ENCODE peak calls at places on chromosome 17, in four cellular contexts. F is sigmoid colon, G is A549, B is PC-3. W is an unnamed sample. For H3K4me1, the result is how much of the 10 kb centered on the place peaks cover.

GRCh38 chr17:76156662-76156991 is 15.6 kb upstream of the FOXJ1 start:
- DNase-seq in F (no peak), B (no peak), G (no peak), W (no peak)

GRCh38 chr17:11668633-11669032 is 70.4 kb downstream of the DNAH9 start:
- DNase-seq in F (no peak), G (no peak), B (no peak), W (no peak)

GRCh38 chr17:42016952-42017865 is at the start of gene DNAJC7:
- DNase-seq in F (peak), B (peak), G (peak), W (peak)

GRCh38 chr17:47999612-48000011 is 28.7 kb downstream of the CDK5RAP3 start:
- DNase-seq in F (no peak), G (peak), B (peak), W (no peak)

GRCh38 chr17:58484600-58484999 is 3.6 kb downstream of the HSF5 start:
- DNase-seq in B (no peak), G (no peak), F (no peak), W (no peak)

GRCh38 chr17:49727353-49727752 is 19.6 kb upstream of the SLC35B1 start:
- DNase-seq in G (no peak), F (no peak), B (no peak), W (no peak)

GRCh38 chr17:42122371-42123303 is at the start of gene HSPB9:
- DNase-seq in G (no peak), B (no peak), F (peak), W (peak)

GRCh38 chr17:4782652-4783051 is 3.5 kb downstream of the VMO1 start:
- DNase-seq in G (no peak), B (no peak), F (no peak), W (peak)

GRCh38 chr17:65121916-65122821 is 15.0 kb upstream of the RGS9 start:
- DNase-seq in G (no peak), B (peak), F (no peak), W (no peak)

GRCh38 chr17:41528959-41529353 is 848 bp upstream of the KRT19 start:
- DNase-seq in B (no peak), G (no peak), F (no peak), W (no peak)

GRCh38 chr17:34579979-34580684 is 750 bp downstream of the TMEM132E start:
- DNase-seq in F (no peak), G (peak), B (no peak), W (peak)

GRCh38 chr17:27647755-27648154 is 16.8 kb downstream of the LGALS9 start:
- DNase-seq in G (no peak), B (no peak), F (no peak), W (no peak)

GRCh38 chr17:29577778-29578211 is 9.3 kb downstream of the TP53I13 start:
- DNase-seq in B (no peak), G (no peak), F (no peak), W (no peak)

GRCh38 chr17:75820411-75821080 is 23.7 kb downstream of the UNC13D start:
- DNase-seq in F (no peak), B (no peak), G (no peak), W (no peak)

GRCh38 chr17:40115101-40115436 is 6.7 kb upstream of the MSL1 start:
- DNase-seq in F (peak), B (no peak), G (no peak), W (no peak)
- H3K4me1 ChIP-seq in F (under half), B (under half), G (under half), W (under half)

DNA sequence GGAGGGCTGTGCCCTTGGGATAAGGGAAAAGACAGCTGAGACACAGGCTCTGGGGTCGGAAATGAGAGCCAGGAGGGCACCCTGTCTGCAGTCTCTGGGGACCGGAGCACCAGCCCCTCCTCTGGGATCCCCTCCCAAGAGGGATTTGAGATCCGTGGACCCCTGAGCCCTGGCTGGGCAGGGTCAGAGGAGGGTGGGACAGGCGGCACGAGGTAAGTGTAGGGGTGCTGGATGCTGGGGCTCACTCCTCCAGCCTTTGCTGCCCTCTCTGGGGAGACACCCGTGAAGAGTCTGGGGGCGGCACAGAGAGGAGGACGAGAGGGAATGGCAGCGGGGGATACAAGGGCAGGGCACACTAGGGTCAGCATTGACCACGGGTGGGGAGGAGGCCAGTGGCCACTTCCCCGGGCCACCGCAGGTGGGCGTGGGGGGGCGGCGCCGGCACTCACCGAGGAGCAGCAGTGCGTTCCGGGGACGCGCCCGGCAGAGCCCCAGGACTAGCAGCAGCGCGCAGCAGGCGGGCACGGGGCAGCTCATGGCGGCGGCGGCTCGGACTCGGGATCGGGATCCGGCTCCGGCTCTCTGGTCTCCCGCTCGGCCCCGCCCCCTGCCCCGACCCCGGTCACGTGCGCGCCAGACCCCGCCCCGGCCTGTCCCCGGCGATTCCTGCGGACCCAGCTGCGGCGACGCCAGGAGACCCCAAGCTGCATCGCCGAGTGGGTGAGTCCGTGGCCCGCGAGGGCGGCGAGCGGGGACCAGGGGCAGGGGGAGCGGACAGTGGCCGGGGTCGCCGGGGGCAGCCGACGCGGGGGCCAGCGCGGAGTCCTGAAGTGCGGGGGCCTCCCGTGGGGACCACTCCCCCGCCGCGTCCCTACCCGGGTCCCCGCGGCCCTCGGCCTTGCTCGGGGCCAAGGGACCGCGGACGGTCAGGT is at the start of the genes SGSH and SLC26A11:
- DNase-seq in F (peak), G (peak), B (peak), W (peak)
- TF ChIP-seq CTCF in F (no peak), G (no peak), B (peak), W (no peak)

GRCh38 chr17:12727076-12727750 is 61.5 kb downstream of the MYOCD start:
- DNase-seq in G (no peak), F (no peak), B (peak), W (no peak)
- H3K27ac ChIP-seq in G (no peak), F (peak), B (no peak), W (no peak)

GRCh38 chr17:60386137-60386395 is 5.9 kb downstream of the USP32 start:
- DNase-seq in G (no peak), F (no peak), B (no peak), W (no peak)
- H3K4me1 ChIP-seq in G (under half), F (half or more), B (under half), W (half or more)

W was measured in upper lobe of right lung.